ENCODE peak calls at places on chromosomes 1 and 21, in five cellular contexts. One of them, this sample, is unnamed.

GRCh38 chr1:118989006-118989736 is 1.0 kb upstream of the TBX15 start:
- DNase-seq in HCT116: no peak
- DNase-seq in ovary: no peak
- DNase-seq in body of pancreas: no peak
- DNase-seq in adrenal gland: no peak
- DNase-seq in this sample: no peak

GRCh38 chr1:57966751-57967406 is 543.0 kb upstream of the DAB1 start:
- DNase-seq in adrenal gland: no peak
- DNase-seq in body of pancreas: no peak
- DNase-seq in ovary: no peak
- DNase-seq in HCT116: no peak
- DNase-seq in this sample: no peak

GRCh38 chr1:1358433-1359201 is at the start of gene MXRA8:
- DNase-seq in ovary: peak; percentile 87
- DNase-seq in HCT116: no peak
- DNase-seq in adrenal gland: peak; percentile 40
- DNase-seq in body of pancreas: no peak
- DNase-seq in this sample: no peak

GRCh38 chr1:194069168-194069830 is 882.9 kb upstream of the B3GALT2 start:
- DNase-seq in ovary: peak; percentile 17
- DNase-seq in body of pancreas: peak; percentile 5
- DNase-seq in adrenal gland: no peak
- DNase-seq in HCT116: no peak
- DNase-seq in this sample: no peak

GRCh38 chr1:17773626-17774326 is 18.6 kb downstream of the ACTL8 start:
- DNase-seq in body of pancreas: no peak
- DNase-seq in adrenal gland: no peak
- DNase-seq in HCT116: no peak
- DNase-seq in ovary: no peak
- DNase-seq in this sample: no peak

GRCh38 chr1:169460193-169460833 is 25.4 kb downstream of the SLC19A2 start:
- DNase-seq in HCT116: no peak
- DNase-seq in ovary: no peak
- DNase-seq in adrenal gland: no peak
- DNase-seq in body of pancreas: no peak
- DNase-seq in this sample: no peak

GRCh38 chr1:63010898-63011660 is 227.1 kb downstream of the ATG4C start:
- DNase-seq in body of pancreas: no peak
- DNase-seq in adrenal gland: no peak
- DNase-seq in ovary: no peak
- DNase-seq in HCT116: no peak
- DNase-seq in this sample: no peak

GRCh38 chr1:205492201-205492667 is 12.2 kb upstream of the CDK18 start:
- DNase-seq in adrenal gland: no peak
- DNase-seq in body of pancreas: peak; percentile 36
- DNase-seq in ovary: no peak
- DNase-seq in HCT116: no peak
- DNase-seq in this sample: no peak

GRCh38 chr1:60992165-60992564 is 90.2 kb upstream of the NFIA start:
- DNase-seq in adrenal gland: no peak
- DNase-seq in HCT116: no peak
- DNase-seq in ovary: no peak
- DNase-seq in body of pancreas: no peak
- DNase-seq in this sample: no peak

GRCh38 chr1:65441464-65441863 is 21.0 kb downstream of the LEPR start:
- DNase-seq in ovary: no peak
- DNase-seq in HCT116: no peak
- DNase-seq in body of pancreas: no peak
- DNase-seq in adrenal gland: no peak
- DNase-seq in this sample: no peak

GRCh38 chr1:42777860-42778259 is 6.9 kb upstream of the TMEM269 start:
- DNase-seq in adrenal gland: peak; percentile 46
- DNase-seq in ovary: no peak
- DNase-seq in body of pancreas: peak; percentile 33
- DNase-seq in HCT116: no peak
- DNase-seq in this sample: peak; percentile 38

GRCh38 chr1:116971965-116972675 is 29.4 kb upstream of the CD101 start:
- DNase-seq in adrenal gland: no peak
- DNase-seq in HCT116: no peak
- DNase-seq in ovary: no peak
- DNase-seq in body of pancreas: no peak
- DNase-seq in this sample: no peak

GRCh38 chr1:29972664-29973063 is 736.3 kb downstream of the PTPRU start:
- DNase-seq in ovary: no peak
- DNase-seq in adrenal gland: no peak
- DNase-seq in HCT116: no peak
- DNase-seq in body of pancreas: no peak
- DNase-seq in this sample: no peak

GRCh38 chr1:143497374-143497747 is 474.4 kb downstream of the FAM72C start:
- DNase-seq in adrenal gland: peak; percentile 0
- DNase-seq in HCT116: no peak
- DNase-seq in ovary: no peak
- DNase-seq in body of pancreas: no peak
- DNase-seq in this sample: no peak

GRCh38 chr1:165424454-165425283 is 20.3 kb downstream of the RXRG start:
- DNase-seq in HCT116: no peak
- DNase-seq in ovary: peak; percentile 22
- DNase-seq in body of pancreas: no peak
- DNase-seq in adrenal gland: no peak
- DNase-seq in this sample: no peak

GRCh38 chr1:108880850-108881249 is 4.1 kb downstream of the GPSM2 start:
- DNase-seq in adrenal gland: no peak
- DNase-seq in ovary: no peak
- DNase-seq in body of pancreas: no peak
- DNase-seq in HCT116: no peak
- DNase-seq in this sample: no peak

GRCh38 chr1:175050992-175051391 is 16.6 kb upstream of the TNN start:
- DNase-seq in ovary: no peak
- DNase-seq in body of pancreas: no peak
- DNase-seq in adrenal gland: no peak
- DNase-seq in HCT116: no peak
- DNase-seq in this sample: no peak

GRCh38 chr1:224082146-224082545 is 31.8 kb upstream of the FBXO28 start:
- DNase-seq in adrenal gland: no peak
- DNase-seq in HCT116: no peak
- DNase-seq in body of pancreas: no peak
- DNase-seq in ovary: no peak
- DNase-seq in this sample: no peak

GRCh38 chr1:79575424-79575823 is 568.9 kb upstream of the ADGRL4 start:
- DNase-seq in body of pancreas: no peak
- DNase-seq in HCT116: no peak
- DNase-seq in adrenal gland: no peak
- DNase-seq in ovary: no peak
- DNase-seq in this sample: no peak

GRCh38 chr1:205013683-205014367 is 29.2 kb upstream of the CNTN2 start:
- DNase-seq in body of pancreas: peak; percentile 50
- DNase-seq in HCT116: no peak
- DNase-seq in ovary: peak; percentile 63
- DNase-seq in adrenal gland: peak; percentile 39
- DNase-seq in this sample: no peak

GRCh38 chr1:9890224-9890731 is 19.8 kb downstream of the CTNNBIP1 start:
- DNase-seq in ovary: peak; percentile 76
- DNase-seq in HCT116: peak; percentile 87
- DNase-seq in adrenal gland: peak; percentile 51
- DNase-seq in body of pancreas: peak; percentile 68
- DNase-seq in this sample: peak; percentile 58

GRCh38 chr1:163248064-163248463 is 45.3 kb upstream of the RGS5 start:
- DNase-seq in HCT116: no peak
- DNase-seq in ovary: no peak
- DNase-seq in body of pancreas: no peak
- DNase-seq in adrenal gland: no peak
- DNase-seq in this sample: no peak

GRCh38 chr1:47438321-47439150 is 692 bp downstream of the FOXD2 start:
- DNase-seq in adrenal gland: peak; percentile 15
- DNase-seq in HCT116: no peak
- DNase-seq in ovary: no peak
- DNase-seq in body of pancreas: no peak
- DNase-seq in this sample: no peak

GRCh38 chr1:116769561-116769977 is 15.3 kb downstream of the CD2 start:
- DNase-seq in body of pancreas: no peak
- DNase-seq in ovary: no peak
- DNase-seq in HCT116: no peak
- DNase-seq in adrenal gland: no peak
- DNase-seq in this sample: no peak

GRCh38 chr21:22138297-22139016 is 1140.2 kb downstream of the NCAM2 start:
- DNase-seq in HCT116: no peak
- DNase-seq in ovary: no peak
- DNase-seq in body of pancreas: no peak
- DNase-seq in adrenal gland: no peak
- DNase-seq in this sample: no peak

GRCh38 chr1:201562659-201563405 is 23.9 kb downstream of the NAV1 start:
- DNase-seq in adrenal gland: no peak
- DNase-seq in body of pancreas: no peak
- DNase-seq in ovary: peak; percentile 23
- DNase-seq in HCT116: no peak
- DNase-seq in this sample: peak; percentile 63

GRCh38 chr1:176577651-176578197 is 114.7 kb downstream of the PAPPA2 start:
- DNase-seq in adrenal gland: no peak
- DNase-seq in body of pancreas: no peak
- DNase-seq in ovary: no peak
- DNase-seq in HCT116: no peak
- DNase-seq in this sample: no peak

GRCh38 chr1:9861371-9861770 is 37.6 kb upstream of the CLSTN1 start:
- DNase-seq in HCT116: no peak
- DNase-seq in body of pancreas: no peak
- DNase-seq in ovary: no peak
- DNase-seq in adrenal gland: no peak
- DNase-seq in this sample: no peak

GRCh38 chr1:54220004-54220811 is 20.2 kb downstream of the MRPL37 start:
- DNase-seq in HCT116: no peak
- DNase-seq in adrenal gland: peak; percentile 98
- DNase-seq in ovary: peak; percentile 77
- DNase-seq in body of pancreas: peak; percentile 80
- DNase-seq in this sample: no peak

GRCh38 chr1:190205713-190206112 is 272.0 kb downstream of the BRINP3 start:
- DNase-seq in ovary: no peak
- DNase-seq in HCT116: no peak
- DNase-seq in adrenal gland: no peak
- DNase-seq in body of pancreas: no peak
- DNase-seq in this sample: no peak

GRCh38 chr1:153985984-153986761 is at the start of gene RAB13:
- DNase-seq in HCT116: peak; percentile 61
- DNase-seq in adrenal gland: peak; percentile 89
- DNase-seq in body of pancreas: peak; percentile 90
- DNase-seq in ovary: peak; percentile 87
- DNase-seq in this sample: peak; percentile 77

GRCh38 chr1:82367456-82367855 is 566.7 kb downstream of the ADGRL2 start:
- DNase-seq in ovary: no peak
- DNase-seq in HCT116: no peak
- DNase-seq in adrenal gland: no peak
- DNase-seq in body of pancreas: no peak
- DNase-seq in this sample: no peak

GRCh38 chr1:25799758-25800537 is at the start of gene SELENON:
- DNase-seq in body of pancreas: peak; percentile 67
- DNase-seq in HCT116: no peak
- DNase-seq in ovary: peak; percentile 68
- DNase-seq in adrenal gland: peak; percentile 69
- DNase-seq in this sample: no peak
- TF ChIP-seq POLR2A in body of pancreas: no peak
- TF ChIP-seq POLR2A in HCT116: no peak
- TF ChIP-seq POLR2A in ovary: no peak
- TF ChIP-seq POLR2A in adrenal gland: no peak
- TF ChIP-seq POLR2A in this sample: peak; percentile 23

GRCh38 chr1:151393583-151393982 is 5.8 kb upstream of the PSMB4 start:
- DNase-seq in ovary: no peak
- DNase-seq in HCT116: no peak
- DNase-seq in body of pancreas: no peak
- DNase-seq in adrenal gland: no peak
- DNase-seq in this sample: no peak
- TF ChIP-seq POLR2A in ovary: no peak
- TF ChIP-seq POLR2A in HCT116: no peak
- TF ChIP-seq POLR2A in body of pancreas: no peak
- TF ChIP-seq POLR2A in adrenal gland: no peak
- TF ChIP-seq POLR2A in this sample: no peak

GRCh38 chr1:196609114-196609737 is 986 bp upstream of the KCNT2 start:
- DNase-seq in adrenal gland: no peak
- DNase-seq in body of pancreas: peak; percentile 18
- DNase-seq in HCT116: no peak
- DNase-seq in ovary: no peak
- DNase-seq in this sample: no peak

GRCh38 chr1:196611873-196612272 is 3.6 kb upstream of the KCNT2 start:
- DNase-seq in adrenal gland: no peak
- DNase-seq in ovary: no peak
- DNase-seq in body of pancreas: no peak
- DNase-seq in HCT116: no peak
- DNase-seq in this sample: no peak

GRCh38 chr1:196603651-196604050 is 4.6 kb downstream of the KCNT2 start:
- DNase-seq in HCT116: no peak
- DNase-seq in ovary: no peak
- DNase-seq in body of pancreas: no peak
- DNase-seq in adrenal gland: no peak
- DNase-seq in this sample: no peak

GRCh38 chr1:196607940-196608339 is 300 bp downstream of the KCNT2 start:
- DNase-seq in ovary: no peak
- DNase-seq in body of pancreas: no peak
- DNase-seq in adrenal gland: no peak
- DNase-seq in HCT116: no peak
- DNase-seq in this sample: no peak

GRCh38 chr1:196608401-196609113 is at the start of gene KCNT2:
- DNase-seq in HCT116: no peak
- DNase-seq in body of pancreas: peak; percentile 34
- DNase-seq in adrenal gland: peak; percentile 9
- DNase-seq in ovary: peak; percentile 88
- DNase-seq in this sample: peak; percentile 35
- TF ChIP-seq POLR2A in HCT116: no peak
- TF ChIP-seq POLR2A in body of pancreas: no peak
- TF ChIP-seq POLR2A in adrenal gland: no peak
- TF ChIP-seq POLR2A in ovary: peak; percentile 40
- TF ChIP-seq POLR2A in this sample: peak; percentile 40

GRCh38 chr21:16258834-16259611 is 529.2 kb downstream of the USP25 start:
- DNase-seq in body of pancreas: no peak
- DNase-seq in HCT116: no peak
- DNase-seq in adrenal gland: no peak
- DNase-seq in ovary: no peak
- DNase-seq in this sample: no peak
- TF ChIP-seq POLR2A in body of pancreas: no peak
- TF ChIP-seq POLR2A in HCT116: no peak
- TF ChIP-seq POLR2A in adrenal gland: no peak
- TF ChIP-seq POLR2A in ovary: no peak
- TF ChIP-seq POLR2A in this sample: no peak